ENCODE peak calls at places on chromosomes 6 and 20, in five cellular contexts. L is prostate gland, J is ascending aorta, G is heart left ventricle, X is DND-41. H is an unnamed sample.

GRCh38 chr6:139249387-139249786 is 42.4 kb downstream of the TXLNB start:
- DNase-seq in L (no peak), J (no peak), G (no peak), X (no peak), H (no peak)

GRCh38 chr6:119227377-119227776 is 122.2 kb downstream of the MAN1A1 start:
- DNase-seq in L (no peak), J (no peak), G (no peak), X (no peak), H (no peak)

GRCh38 chr6:111601875-111602274 is 3.8 kb downstream of the TRAF3IP2 start:
- DNase-seq in L (peak; percentile 62), J (no peak), G (no peak), X (no peak), H (no peak)

GRCh38 chr6:34529665-34530327 is 26.3 kb downstream of the SPDEF start:
- DNase-seq in L (peak; percentile 54), J (no peak), G (no peak), X (no peak), H (no peak)

GRCh38 chr6:2378891-2379652 is 133.7 kb upstream of the GMDS start:
- DNase-seq in L (no peak), J (no peak), G (no peak), X (no peak), H (no peak)

GRCh38 chr20:9999660-10000059 is 35.1 kb upstream of the ANKEF1 start:
- DNase-seq in L (no peak), J (peak; percentile 11), G (peak; percentile 31), X (no peak), H (no peak)

GRCh38 chr6:88513920-88514319 is 347.8 kb upstream of the CNR1 start:
- DNase-seq in L (no peak), J (no peak), G (no peak), X (no peak), H (no peak)

GRCh38 chr20:53891306-53891894 is 179.0 kb downstream of the BCAS1 start:
- DNase-seq in L (no peak), J (no peak), G (no peak), X (no peak), H (no peak)

GRCh38 chr6:124164363-124164762 is 360.7 kb downstream of the NKAIN2 start:
- DNase-seq in L (no peak), J (no peak), G (no peak), X (no peak), H (no peak)

GRCh38 chr6:81756690-81757089 is 4.2 kb upstream of the TENT5A start:
- DNase-seq in L (no peak), J (no peak), G (no peak), X (no peak), H (no peak)

GRCh38 chr6:20681243-20681684 is 147.0 kb downstream of the CDKAL1 start:
- DNase-seq in L (no peak), J (no peak), G (no peak), X (no peak), H (no peak)
- H3K4me3 ChIP-seq in L (no peak overlapping the region), J (no peak overlapping the region), G (no peak overlapping the region), X (no peak overlapping the region), H (no peak overlapping the region)

GRCh38 chr20:62887860-62888239 is 26.2 kb upstream of the TCFL5 start:
- DNase-seq in L (no peak), J (no peak), G (no peak), X (no peak), H (no peak)
- H3K4me1 ChIP-seq in L (peaks cover 13% of the 10 kb centered on the region), J (no peaks in the 10 kb centered on the region), G (no peaks in the 10 kb centered on the region), X (no peaks in the 10 kb centered on the region), H (peaks cover 27% of the 10 kb centered on the region)

GRCh38 chr6:121633309-121633708 is 197.9 kb downstream of the GJA1 start:
- DNase-seq in L (no peak), J (no peak), G (no peak), X (no peak), H (no peak)

GRCh38 chr6:121635355-121635754 is 199.9 kb downstream of the GJA1 start:
- DNase-seq in L (no peak), J (no peak), G (no peak), X (no peak), H (no peak)

GRCh38 chr6:121641158-121641557 is 205.7 kb downstream of the GJA1 start:
- DNase-seq in L (no peak), J (no peak), G (no peak), X (no peak), H (no peak)

DNA sequence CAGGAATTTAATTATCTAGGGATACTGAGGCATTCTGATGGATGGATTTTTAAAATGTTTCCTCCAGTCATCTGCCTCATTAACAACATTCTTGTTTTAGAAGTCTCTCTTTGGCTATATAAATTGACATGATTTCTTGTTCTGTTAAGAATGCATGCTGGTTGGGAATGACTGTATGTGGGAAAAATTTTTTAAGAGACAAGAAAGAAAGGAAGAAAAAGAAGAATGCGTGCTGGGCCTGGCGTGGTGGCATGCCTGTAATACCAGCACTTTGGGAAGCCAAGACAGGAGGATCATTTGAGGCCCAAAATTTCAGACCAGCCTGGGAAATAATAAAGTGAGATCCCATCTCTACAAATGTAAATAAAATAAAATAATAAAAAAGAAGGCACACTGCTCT is 203.6 kb downstream of the GJA1 start:
- DNase-seq in L (no peak), J (no peak), G (no peak), X (no peak), H (no peak)
- H3K9me3 ChIP-seq in L (no peaks in the 10 kb centered on the region), J (peaks cover 15% of the 10 kb centered on the region), G (peaks cover 27% of the 10 kb centered on the region), X (peaks cover 27% of the 10 kb centered on the region), H (no peaks in the 10 kb centered on the region)

DNA sequence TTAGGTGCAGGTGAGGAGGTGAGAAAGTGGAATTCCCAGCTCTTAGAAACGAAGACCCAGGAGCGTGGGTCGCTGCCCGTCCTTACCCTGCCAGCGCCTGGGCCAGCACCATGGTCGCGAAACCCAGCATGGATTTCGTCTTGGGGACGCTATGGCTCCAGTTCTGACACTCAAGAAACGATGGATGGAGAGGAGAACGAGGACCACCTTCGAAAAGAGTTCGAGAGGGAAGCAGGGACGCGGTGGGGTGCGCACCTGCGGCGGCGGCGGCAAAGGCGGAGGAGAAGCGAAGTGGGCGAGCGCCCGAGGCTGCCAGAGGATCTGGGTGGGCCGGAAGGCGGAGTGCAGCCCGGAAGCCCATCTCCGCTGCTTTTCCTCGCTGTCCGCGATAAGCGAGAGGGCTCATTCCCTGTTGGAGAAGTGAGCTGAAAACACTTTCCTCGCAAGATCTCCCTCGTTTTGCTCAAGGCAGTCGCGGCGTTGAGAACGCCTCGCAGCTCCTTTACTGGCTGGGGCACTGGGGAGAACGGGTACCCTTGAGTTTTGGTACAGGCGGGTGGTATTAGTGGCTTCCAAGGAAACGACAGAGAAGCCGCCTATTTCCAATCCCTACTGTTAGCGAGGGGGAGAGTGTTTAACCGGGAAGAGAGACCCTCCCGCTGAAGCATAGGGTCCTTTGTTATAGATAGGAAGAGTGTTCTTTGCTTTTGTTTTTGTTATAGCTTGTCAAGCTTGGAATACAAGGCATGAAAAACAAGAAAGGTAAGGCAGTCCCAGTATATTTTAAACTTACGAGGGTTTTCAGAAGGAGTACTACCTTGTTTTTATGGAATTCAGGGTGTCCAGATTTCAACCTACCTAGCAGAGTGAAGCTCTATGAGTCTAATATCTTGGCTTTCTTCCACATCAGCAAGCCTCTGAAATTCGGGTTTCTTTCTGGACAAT is 109.5 kb downstream of the TRIM27 start:
- DNase-seq in L (no peak), J (no peak), G (no peak), X (no peak), H (no peak)
- H3K4me3 ChIP-seq in L (no peak overlapping the region), J (no peak overlapping the region), G (no peak overlapping the region), X (no peak overlapping the region), H (no peak overlapping the region)

DNA sequence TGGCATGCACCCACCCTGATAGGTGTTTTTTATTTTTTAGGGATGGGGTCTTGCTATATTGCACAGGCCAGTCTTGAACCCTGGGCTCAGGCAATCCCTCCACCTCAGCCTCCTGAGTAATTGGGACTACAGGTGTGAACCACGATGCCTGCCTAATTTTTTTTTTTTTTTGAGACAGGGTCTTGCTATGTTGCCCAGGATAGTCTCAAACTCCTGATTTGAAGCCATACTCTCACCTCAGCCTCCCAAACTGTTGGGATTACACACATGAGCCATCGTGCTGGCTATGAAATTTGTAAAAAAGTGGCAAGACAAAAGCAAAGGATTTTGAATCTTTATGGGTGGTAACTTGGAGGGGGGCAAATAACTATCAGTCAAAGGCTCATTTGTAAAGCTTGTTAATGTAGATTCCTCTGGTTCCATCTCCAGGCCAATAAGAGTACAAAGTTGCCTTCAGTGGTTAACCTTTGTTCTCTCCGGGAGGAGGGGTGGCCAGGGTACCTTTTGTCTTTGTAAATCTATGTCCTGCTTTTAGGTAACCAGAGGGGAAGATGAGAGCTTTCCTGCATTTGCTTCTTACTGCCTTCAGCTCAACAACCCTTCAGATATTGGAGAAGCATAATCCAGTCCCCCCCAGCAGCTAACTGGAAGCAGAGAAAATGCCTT is 372.0 kb upstream of the JARID2 start:
- DNase-seq in L (no peak), J (no peak), G (no peak), X (no peak), H (no peak)
- H3K4me1 ChIP-seq in L (no peaks in the 10 kb centered on the region), J (no peaks in the 10 kb centered on the region), G (peaks cover 10% of the 10 kb centered on the region), X (peaks cover 10% of the 10 kb centered on the region), H (peaks cover 30% of the 10 kb centered on the region)

GRCh38 chr6:31340228-31340627 is 16.8 kb downstream of the HLA-B start:
- DNase-seq in L (no peak), J (no peak), G (no peak), X (no peak), H (no peak)

GRCh38 chr6:31336872-31337496 is 20.0 kb downstream of the HLA-B start:
- DNase-seq in L (no peak), J (no peak), G (no peak), X (no peak), H (no peak)

GRCh38 chr6:31345026-31345730 is 11.8 kb downstream of the HLA-B start:
- DNase-seq in L (no peak), J (no peak), G (no peak), X (no peak), H (no peak)

GRCh38 chr6:31339210-31339609 is 17.8 kb downstream of the HLA-B start:
- DNase-seq in L (no peak), J (no peak), G (no peak), X (no peak), H (no peak)
- H3K9me3 ChIP-seq in L (no peaks in the 10 kb centered on the region), J (peaks cover 21% of the 10 kb centered on the region), G (peaks cover 62% of the 10 kb centered on the region), X (peaks cover 15% of the 10 kb centered on the region), H (peaks cover 10% of the 10 kb centered on the region)

GRCh38 chr20:41365785-41366545 is 653 bp downstream of the EMILIN3 start:
- DNase-seq in L (no peak), J (no peak), G (no peak), X (no peak), H (no peak)
- H3K4me3 ChIP-seq in L (peak overlapping the region; percentile 33), J (peak overlapping the region; percentile 34), G (peak overlapping the region; percentile 39), X (no peak overlapping the region), H (no peak overlapping the region)

GRCh38 chr6:11586117-11586516 is 48.6 kb downstream of the TMEM170B start:
- DNase-seq in L (no peak), J (no peak), G (no peak), X (no peak), H (no peak)
- H3K4me1 ChIP-seq in L (no peaks in the 10 kb centered on the region), J (no peaks in the 10 kb centered on the region), G (no peaks in the 10 kb centered on the region), X (no peaks in the 10 kb centered on the region), H (no peaks in the 10 kb centered on the region)

DNA sequence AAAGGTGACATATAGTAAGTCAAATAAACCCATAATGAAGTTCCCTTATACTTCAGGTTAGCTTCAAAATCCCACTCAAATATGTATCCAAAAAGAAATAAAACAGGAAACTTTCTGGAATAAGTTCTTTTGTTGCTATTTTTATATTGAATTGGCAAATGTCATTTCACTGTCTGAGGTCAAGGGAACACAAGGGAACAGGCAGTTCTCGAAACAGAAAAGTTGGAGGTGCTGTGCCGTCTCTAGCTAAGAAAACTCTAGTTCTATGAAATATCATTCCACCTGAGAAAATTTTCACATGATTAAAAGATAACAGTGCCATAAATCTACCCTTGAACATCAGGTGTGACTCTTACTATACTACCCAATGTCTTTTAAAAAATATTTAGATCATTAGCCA is 358.5 kb downstream of the PRKN start:
- DNase-seq in L (no peak), J (no peak), G (no peak), X (no peak), H (no peak)
- H3K9me3 ChIP-seq in L (no peaks in the 10 kb centered on the region), J (no peaks in the 10 kb centered on the region), G (no peaks in the 10 kb centered on the region), X (no peaks in the 10 kb centered on the region), H (no peaks in the 10 kb centered on the region)

H was measured in CD4-positive, alpha-beta memory T cell.